ENCODE peak calls at places on chromosomes 13 and 19, in seven cellular contexts. T, N, D, G, K, Y and R are unnamed samples.
A peak's percentile ranks its signal among the peaks of the same experiment; 100 is the strongest.

GRCh38 chr13:50244913-50245574 is 229.8 kb downstream of the KCNRG start:
- DNase-seq in T (no peak), N (peak; percentile 52), D (no peak), G (no peak), K (peak; percentile 60), Y (peak; percentile 42), R (peak; percentile 15)

GRCh38 chr19:412356-413355 is 3.7 kb upstream of the C2CD4C start:
- DNase-seq in T (no peak), N (no peak), D (no peak), G (no peak), K (no peak), Y (no peak), R (peak; percentile 20)

GRCh38 chr13:48532146-48532472 is 771 bp downstream of the RCBTB2 start:
- DNase-seq in T (no peak), N (no peak), D (no peak), G (no peak), K (peak; percentile 2), Y (no peak), R (no peak)

GRCh38 chr19:28103916-28104315 is 1109.0 kb downstream of the UQCRFS1 start:
- DNase-seq in T (no peak), N (no peak), D (no peak), G (no peak), K (no peak), Y (no peak), R (no peak)

GRCh38 chr19:33627526-33627925 is 5.8 kb downstream of the CHST8 start:
- DNase-seq in T (no peak), N (no peak), D (no peak), G (no peak), K (no peak), Y (no peak), R (no peak)

GRCh38 chr19:30297969-30298368 is 74.2 kb upstream of the ZNF536 start:
- DNase-seq in T (no peak), N (no peak), D (no peak), G (no peak), K (no peak), Y (no peak), R (no peak)

GRCh38 chr13:113813749-113814434 is 50.0 kb downstream of the GAS6 start:
- DNase-seq in T (no peak), N (no peak), D (no peak), G (no peak), K (no peak), Y (no peak), R (no peak)

GRCh38 chr19:58553799-58554493 is 959 bp downstream of the CHMP2A start:
- DNase-seq in T (no peak), N (no peak), D (no peak), G (no peak), K (no peak), Y (no peak), R (no peak)

GRCh38 chr19:49423278-49423984 is at the start of gene PTH2:
- DNase-seq in T (no peak), N (no peak), D (no peak), G (no peak), K (no peak), Y (no peak), R (no peak)

GRCh38 chr13:38635030-38635429 is 51.8 kb upstream of the FREM2 start:
- DNase-seq in T (no peak), N (no peak), D (no peak), G (no peak), K (no peak), Y (no peak), R (peak; percentile 9)

GRCh38 chr13:95921485-95921884 is 131.7 kb downstream of the UGGT2 start:
- DNase-seq in T (no peak), N (no peak), D (no peak), G (no peak), K (no peak), Y (no peak), R (no peak)

GRCh38 chr13:40933508-40933907 is 85.6 kb downstream of the ELF1 start:
- DNase-seq in T (no peak), N (no peak), D (no peak), G (no peak), K (no peak), Y (no peak), R (no peak)

GRCh38 chr19:58558066-58558622 is at the start of gene UBE2M:
- DNase-seq in T (peak; percentile 69), N (no peak), D (peak; percentile 53), G (peak; percentile 92), K (no peak), Y (no peak), R (no peak)

GRCh38 chr13:77511552-77511951 is 24.0 kb upstream of the SCEL start:
- DNase-seq in T (no peak), N (no peak), D (no peak), G (peak; percentile 77), K (no peak), Y (no peak), R (peak; percentile 43)

GRCh38 chr19:7489609-7490044 is 792 bp upstream of the PEX11G start:
- DNase-seq in T (no peak), N (no peak), D (no peak), G (no peak), K (no peak), Y (no peak), R (no peak)

GRCh38 chr13:94722596-94722995 is 10.3 kb upstream of the SOX21 start:
- DNase-seq in T (no peak), N (no peak), D (no peak), G (no peak), K (no peak), Y (no peak), R (no peak)

GRCh38 chr19:12331211-12331941 is 2.1 kb downstream of the ZNF563 start:
- DNase-seq in T (peak; percentile 15), N (peak; percentile 89), D (no peak), G (no peak), K (no peak), Y (no peak), R (no peak)

GRCh38 chr13:112727581-112727980 is 37.7 kb downstream of the ATP11A start:
- DNase-seq in T (no peak), N (no peak), D (no peak), G (no peak), K (no peak), Y (no peak), R (no peak)

GRCh38 chr19:13621413-13621812 is 115.1 kb upstream of the CACNA1A start:
- DNase-seq in T (no peak), N (peak; percentile 72), D (no peak), G (no peak), K (peak; percentile 65), Y (peak; percentile 85), R (no peak)